ENCODE peak calls at places on chromosome 14, in eight cellular contexts. K, I, D, B, G, Q, Z and R are unnamed samples.

GRCh38 chr14:68733086-68733621 is 59.7 kb downstream of the ZFP36L1 start:
- DNase-seq in I (peak; percentile 55), B (no peak), G (no peak), Q (peak; percentile 31), K (no peak), Z (no peak), D (no peak), R (no peak)

GRCh38 chr14:77311217-77311616 is 9.5 kb downstream of the POMT2 start:
- DNase-seq in Z (no peak), Q (no peak), D (no peak), G (no peak), B (no peak), I (no peak), K (no peak), R (peak; percentile 13)

GRCh38 chr14:62409909-62410308 is 635.3 kb downstream of the KCNH5 start:
- DNase-seq in Q (no peak), Z (peak; percentile 80), G (peak; percentile 85), D (no peak), I (no peak), K (no peak), B (no peak), R (peak; percentile 88)

GRCh38 chr14:75928587-75929230 is 53.1 kb downstream of the TGFB3 start:
- DNase-seq in Z (peak; percentile 8), B (no peak), Q (no peak), I (no peak), D (no peak), K (no peak), G (no peak), R (peak; percentile 24)

GRCh38 chr14:58560208-58560607 is 77.6 kb upstream of the DACT1 start:
- DNase-seq in K (no peak), B (no peak), I (no peak), Z (peak; percentile 80), G (peak; percentile 70), Q (peak; percentile 44), D (no peak), R (no peak)

GRCh38 chr14:74350211-74350943 is 2.1 kb downstream of the VRTN start:
- DNase-seq in K (no peak), D (no peak), Q (no peak), Z (no peak), I (no peak), G (no peak), B (no peak), R (no peak)

GRCh38 chr14:61547186-61548121 is 147.9 kb upstream of the HIF1A start:
- DNase-seq in G (peak; percentile 97), D (no peak), I (no peak), B (no peak), Q (peak; percentile 66), Z (peak; percentile 95), K (no peak), R (peak; percentile 72)

GRCh38 chr14:76961631-76962302 is 66.7 kb downstream of the IRF2BPL start:
- DNase-seq in K (peak; percentile 85), D (peak; percentile 93), B (peak; percentile 57), G (peak; percentile 93), Q (peak; percentile 88), Z (peak; percentile 97), I (peak; percentile 96), R (peak; percentile 86)

GRCh38 chr14:52948039-52948438 is 2.8 kb downstream of the FERMT2 start:
- DNase-seq in G (no peak), I (no peak), D (no peak), K (no peak), Z (no peak), B (no peak), Q (no peak), R (no peak)

GRCh38 chr14:59464651-59465569 is at the start of gene GPR135:
- DNase-seq in Z (peak; percentile 56), K (peak; percentile 75), B (peak; percentile 58), D (peak; percentile 51), Q (no peak), G (peak; percentile 34), I (peak; percentile 71), R (peak; percentile 75)

GRCh38 chr14:34029921-34030334 is 79.1 kb upstream of the EGLN3 start:
- DNase-seq in I (no peak), Q (no peak), G (no peak), Z (no peak), B (no peak), D (no peak), K (peak; percentile 69), R (peak; percentile 73)

GRCh38 chr14:70665448-70666363 is 24.0 kb downstream of the TTC9 start:
- DNase-seq in I (no peak), Q (peak; percentile 54), G (no peak), Z (no peak), K (no peak), D (peak; percentile 75), B (no peak), R (peak; percentile 1)

GRCh38 chr14:97456958-97457357 is 659.8 kb downstream of the VRK1 start:
- DNase-seq in Q (no peak), G (no peak), D (no peak), Z (no peak), K (no peak), I (peak; percentile 67), B (no peak), R (no peak)

GRCh38 chr14:21024668-21025373 is at the start of gene NDRG2:
- DNase-seq in K (peak; percentile 89), Z (no peak), Q (no peak), I (peak; percentile 64), G (no peak), D (peak; percentile 45), B (peak; percentile 81), R (peak; percentile 62)

GRCh38 chr14:77376380-77376770 is 519 bp downstream of the TMED8 start:
- DNase-seq in K (peak; percentile 16), Q (peak; percentile 1), G (peak; percentile 21), I (no peak), Z (no peak), D (peak; percentile 21), B (peak; percentile 20), R (no peak)

GRCh38 chr14:33515441-33515840 is 435.4 kb downstream of the EGLN3 start:
- DNase-seq in Q (no peak), G (no peak), I (no peak), B (no peak), D (no peak), K (no peak), Z (no peak), R (no peak)

GRCh38 chr14:89661392-89661791 is 244.4 kb upstream of the FOXN3 start:
- DNase-seq in Q (no peak), D (no peak), Z (no peak), G (no peak), I (no peak), B (no peak), K (no peak), R (no peak)

GRCh38 chr14:74207943-74208342 is 31.3 kb upstream of the VSX2 start:
- DNase-seq in B (no peak), K (no peak), I (no peak), G (no peak), D (no peak), Z (no peak), Q (no peak), R (no peak)

GRCh38 chr14:59028476-59029202 is 159.8 kb upstream of the DAAM1 start:
- DNase-seq in D (peak; percentile 80), I (peak; percentile 25), K (peak; percentile 51), B (peak; percentile 17), Z (peak; percentile 97), Q (no peak), G (peak; percentile 97), R (peak; percentile 92)

GRCh38 chr14:76497550-76498484 is 121.9 kb downstream of the ESRRB start:
- DNase-seq in G (no peak), D (no peak), K (no peak), I (no peak), B (no peak), Q (no peak), Z (no peak), R (no peak)

GRCh38 chr14:104421401-104421821 is 158.2 kb upstream of the C14orf180 start:
- DNase-seq in I (no peak), Q (no peak), Z (no peak), D (no peak), K (no peak), B (no peak), G (no peak), R (no peak)

GRCh38 chr14:22520235-22520634 is 68.8 kb downstream of the DAD1 start:
- DNase-seq in K (no peak), D (no peak), I (no peak), G (peak; percentile 77), Z (peak; percentile 83), Q (peak; percentile 55), B (no peak), R (peak; percentile 9)